ENCODE peak calls at places on chromosomes 11 and 22, in four cellular contexts. W, D, X and V are unnamed samples.

GRCh38 chr22:47205081-47205491 is 442.6 kb downstream of the TBC1D22A start:
- DNase-seq in W (no peak), D (no peak), X (no peak), V (no peak)

GRCh38 chr22:21573293-21573734 is 5.8 kb downstream of the UBE2L3 start:
- DNase-seq in W (no peak), D (no peak), X (no peak), V (no peak)

GRCh38 chr11:72098741-72099140 is 4.4 kb downstream of the LAMTOR1 start:
- DNase-seq in X (no peak), D (no peak), W (no peak), V (no peak)

GRCh38 chr11:117768506-117768905 is 28.5 kb downstream of the DSCAML1 start:
- DNase-seq in W (no peak), X (no peak), D (no peak), V (no peak)

GRCh38 chr22:30044369-30044768 is 35.9 kb upstream of the HORMAD2 start:
- DNase-seq in D (no peak), W (peak; percentile 77), X (peak; percentile 86), V (peak; percentile 70)

GRCh38 chr11:122816701-122817100 is 21.6 kb upstream of the CRTAM start:
- DNase-seq in W (no peak), D (no peak), X (no peak), V (no peak)

GRCh38 chr11:130171534-130171933 is 12.0 kb downstream of the ST14 start:
- DNase-seq in W (no peak), X (no peak), D (no peak), V (no peak)

GRCh38 chr22:35599364-35599763 is 17.8 kb downstream of the MB start:
- DNase-seq in X (no peak), D (no peak), W (no peak), V (no peak)

GRCh38 chr11:85821636-85822035 is 10.7 kb upstream of the SYTL2 start:
- DNase-seq in W (no peak), X (peak; percentile 77), D (no peak), V (peak; percentile 46)

GRCh38 chr22:31313366-31314147 is 21.3 kb upstream of the PIK3IP1 start:
- DNase-seq in W (peak; percentile 81), X (peak; percentile 36), D (peak; percentile 47), V (peak; percentile 47)

GRCh38 chr11:11396290-11397042 is 43.4 kb upstream of the CSNK2A3 start:
- DNase-seq in W (no peak), X (peak; percentile 70), D (no peak), V (peak; percentile 93)